ENCODE peak calls at places on chromosomes 11 and 22, in seven cellular contexts. R is hippocampal formation; F is activated T-cell treated with anti-CD3 and anti-CD28 coated beads for 1 hour; C is CD4-positive, CD25-positive, alpha-beta regulatory T cell; O is DMS153; G is small intestine; H is retina. W is an unnamed sample.

GRCh38 chr11:64650923-64651523 is 60.0 kb downstream of the SLC22A12 start:
- DNase-seq in R (peak; percentile 14), F (no peak), C (peak; percentile 11), O (no peak), G (no peak), H (no peak), W (peak; percentile 26)

GRCh38 chr22:36238348-36239149 is 778 bp downstream of the APOL2 start:
- DNase-seq in R (no peak), F (no peak), C (no peak), O (no peak), G (peak; percentile 53), H (no peak), W (no peak)

GRCh38 chr11:68262544-68262827 is 9.3 kb downstream of the C11orf24 start:
- DNase-seq in R (no peak), F (no peak), C (no peak), O (no peak), G (no peak), H (no peak), W (no peak)

GRCh38 chr11:783581-784015 is 6.3 kb downstream of the CEND1 start:
- DNase-seq in R (peak; percentile 66), F (no peak), C (peak; percentile 29), O (peak; percentile 54), G (peak; percentile 93), H (peak; percentile 88), W (no peak)

GRCh38 chr11:65471410-65471762 is 27.5 kb upstream of the MALAT1 start:
- DNase-seq in R (peak; percentile 61), F (no peak), C (no peak), O (peak; percentile 69), G (peak; percentile 70), H (peak; percentile 38), W (peak; percentile 43)

GRCh38 chr22:21669026-21669425 is 3.2 kb downstream of the PPIL2 start:
- DNase-seq in R (no peak), F (no peak), C (no peak), O (no peak), G (no peak), H (no peak), W (no peak)

GRCh38 chr11:96342131-96342970 is 644 bp downstream of the MAML2 start:
- DNase-seq in R (no peak), F (no peak), C (peak; percentile 54), O (no peak), G (peak; percentile 45), H (peak; percentile 55), W (no peak)

GRCh38 chr11:131628739-131629138 is 258.3 kb downstream of the NTM start:
- DNase-seq in R (no peak), F (no peak), C (no peak), O (no peak), G (no peak), H (no peak), W (no peak)

GRCh38 chr22:22944268-22944985 is 56.8 kb downstream of the IGLL5 start:
- DNase-seq in R (no peak), F (no peak), C (no peak), O (no peak), G (no peak), H (no peak), W (no peak)

GRCh38 chr11:93842461-93842860 is 8.0 kb downstream of the VSTM5 start:
- DNase-seq in R (no peak), F (no peak), C (no peak), O (no peak), G (peak; percentile 87), H (no peak), W (no peak)

GRCh38 chr22:45435544-45436139 is 22.1 kb downstream of the RIBC2 start:
- DNase-seq in R (peak; percentile 70), F (peak; percentile 79), C (peak; percentile 82), O (peak; percentile 63), G (peak; percentile 91), H (peak; percentile 88), W (peak; percentile 74)

GRCh38 chr11:34643846-34644245 is 23.0 kb downstream of the EHF start:
- DNase-seq in R (no peak), F (no peak), C (no peak), O (no peak), G (no peak), H (no peak), W (no peak)

GRCh38 chr11:57480409-57481137 is 20.2 kb downstream of the RTN4RL2 start:
- DNase-seq in R (no peak), F (peak; percentile 52), C (peak; percentile 71), O (peak; percentile 48), G (peak; percentile 58), H (peak; percentile 80), W (no peak)

GRCh38 chr11:57639321-57640067 is 10.2 kb downstream of the YPEL4 start:
- DNase-seq in R (no peak), F (no peak), C (no peak), O (no peak), G (no peak), H (peak; percentile 94), W (peak; percentile 29)

GRCh38 chr11:32213223-32213622 is 122.3 kb downstream of the RCN1 start:
- DNase-seq in R (no peak), F (no peak), C (no peak), O (no peak), G (no peak), H (no peak), W (no peak)

GRCh38 chr11:79018371-79018849 is 422.4 kb downstream of the TENM4 start:
- DNase-seq in R (no peak), F (no peak), C (no peak), O (no peak), G (no peak), H (no peak), W (no peak)

GRCh38 chr22:50247748-50248147 is 2.9 kb upstream of the TUBGCP6 start:
- DNase-seq in R (no peak), F (no peak), C (peak; percentile 57), O (peak; percentile 83), G (peak; percentile 81), H (no peak), W (no peak)